ENCODE peak calls at places on chromosomes 1 and 21, in eight cellular contexts. One of them, this sample, is unnamed.

GRCh38 chr1:185373813-185374524 is 56.9 kb upstream of the IVNS1ABP start:
- DNase-seq in heart left ventricle: no peak
- DNase-seq in HL-60: peak
- DNase-seq in pancreas: no peak
- DNase-seq in epithelial cell of esophagus: peak
- DNase-seq in CD4-positive, alpha-beta T cell: no peak
- DNase-seq in cardiac fibroblast: peak
- DNase-seq in colonic mucosa: no peak
- DNase-seq in this sample: peak

GRCh38 chr1:156963621-156964020 is 43.2 kb downstream of the LRRC71 start:
- DNase-seq in heart left ventricle: no peak
- DNase-seq in HL-60: peak
- DNase-seq in pancreas: no peak
- DNase-seq in epithelial cell of esophagus: no peak
- DNase-seq in CD4-positive, alpha-beta T cell: peak
- DNase-seq in cardiac fibroblast: peak
- DNase-seq in colonic mucosa: peak
- DNase-seq in this sample: peak

GRCh38 chr1:230254265-230254664 is 171.9 kb downstream of the PGBD5 start:
- DNase-seq in heart left ventricle: no peak
- DNase-seq in HL-60: no peak
- DNase-seq in pancreas: no peak
- DNase-seq in epithelial cell of esophagus: no peak
- DNase-seq in CD4-positive, alpha-beta T cell: no peak
- DNase-seq in cardiac fibroblast: no peak
- DNase-seq in colonic mucosa: no peak
- DNase-seq in this sample: no peak

GRCh38 chr1:40265919-40266318 is 7.9 kb downstream of the ZMPSTE24 start:
- DNase-seq in heart left ventricle: no peak
- DNase-seq in HL-60: no peak
- DNase-seq in pancreas: no peak
- DNase-seq in epithelial cell of esophagus: no peak
- DNase-seq in CD4-positive, alpha-beta T cell: no peak
- DNase-seq in cardiac fibroblast: no peak
- DNase-seq in colonic mucosa: no peak
- DNase-seq in this sample: no peak

GRCh38 chr1:65527211-65527610 is 106.7 kb downstream of the LEPR start:
- DNase-seq in heart left ventricle: no peak
- DNase-seq in HL-60: no peak
- DNase-seq in pancreas: no peak
- DNase-seq in epithelial cell of esophagus: no peak
- DNase-seq in CD4-positive, alpha-beta T cell: no peak
- DNase-seq in cardiac fibroblast: peak
- DNase-seq in colonic mucosa: no peak
- DNase-seq in this sample: peak

GRCh38 chr1:179178965-179179364 is 50.5 kb downstream of the ABL2 start:
- DNase-seq in heart left ventricle: no peak
- DNase-seq in HL-60: no peak
- DNase-seq in pancreas: no peak
- DNase-seq in epithelial cell of esophagus: peak
- DNase-seq in CD4-positive, alpha-beta T cell: no peak
- DNase-seq in cardiac fibroblast: peak
- DNase-seq in colonic mucosa: no peak
- DNase-seq in this sample: peak

GRCh38 chr1:178501705-178502329 is 5.1 kb upstream of the CLEC20A start:
- DNase-seq in heart left ventricle: peak
- DNase-seq in HL-60: peak
- DNase-seq in pancreas: peak
- DNase-seq in epithelial cell of esophagus: peak
- DNase-seq in CD4-positive, alpha-beta T cell: peak
- DNase-seq in cardiac fibroblast: peak
- DNase-seq in colonic mucosa: peak
- DNase-seq in this sample: peak

GRCh38 chr1:240055978-240056772 is 35.5 kb upstream of the FMN2 start:
- DNase-seq in heart left ventricle: no peak
- DNase-seq in HL-60: no peak
- DNase-seq in pancreas: no peak
- DNase-seq in epithelial cell of esophagus: no peak
- DNase-seq in CD4-positive, alpha-beta T cell: no peak
- DNase-seq in cardiac fibroblast: no peak
- DNase-seq in colonic mucosa: no peak
- DNase-seq in this sample: no peak

GRCh38 chr1:61441723-61442262 is 283.1 kb downstream of the TM2D1 start:
- DNase-seq in heart left ventricle: peak
- DNase-seq in HL-60: no peak
- DNase-seq in pancreas: no peak
- DNase-seq in epithelial cell of esophagus: no peak
- DNase-seq in CD4-positive, alpha-beta T cell: no peak
- DNase-seq in cardiac fibroblast: peak
- DNase-seq in colonic mucosa: no peak
- DNase-seq in this sample: peak

GRCh38 chr1:35449334-35450008 is 107.7 kb downstream of the KIAA0319L start:
- DNase-seq in heart left ventricle: no peak
- DNase-seq in HL-60: no peak
- DNase-seq in pancreas: no peak
- DNase-seq in epithelial cell of esophagus: peak
- DNase-seq in CD4-positive, alpha-beta T cell: no peak
- DNase-seq in cardiac fibroblast: peak
- DNase-seq in colonic mucosa: no peak
- DNase-seq in this sample: peak

GRCh38 chr1:53341961-53342707 is 14.3 kb upstream of the LRP8 start:
- DNase-seq in heart left ventricle: no peak
- DNase-seq in HL-60: no peak
- DNase-seq in pancreas: peak
- DNase-seq in epithelial cell of esophagus: no peak
- DNase-seq in CD4-positive, alpha-beta T cell: no peak
- DNase-seq in cardiac fibroblast: no peak
- DNase-seq in colonic mucosa: peak
- DNase-seq in this sample: no peak

GRCh38 chr1:55912438-55912837 is 666.9 kb downstream of the PLPP3 start:
- DNase-seq in heart left ventricle: no peak
- DNase-seq in HL-60: no peak
- DNase-seq in pancreas: no peak
- DNase-seq in epithelial cell of esophagus: no peak
- DNase-seq in CD4-positive, alpha-beta T cell: no peak
- DNase-seq in cardiac fibroblast: no peak
- DNase-seq in colonic mucosa: no peak
- DNase-seq in this sample: no peak

GRCh38 chr1:242828199-242828598 is 303.7 kb upstream of the PLD5 start:
- DNase-seq in heart left ventricle: no peak
- DNase-seq in HL-60: no peak
- DNase-seq in pancreas: no peak
- DNase-seq in epithelial cell of esophagus: no peak
- DNase-seq in CD4-positive, alpha-beta T cell: no peak
- DNase-seq in cardiac fibroblast: no peak
- DNase-seq in colonic mucosa: no peak
- DNase-seq in this sample: no peak

GRCh38 chr1:211631168-211631567 is 44.3 kb downstream of the NEK2 start:
- DNase-seq in heart left ventricle: no peak
- DNase-seq in HL-60: no peak
- DNase-seq in pancreas: no peak
- DNase-seq in epithelial cell of esophagus: no peak
- DNase-seq in CD4-positive, alpha-beta T cell: no peak
- DNase-seq in cardiac fibroblast: no peak
- DNase-seq in colonic mucosa: no peak
- DNase-seq in this sample: no peak

GRCh38 chr21:43903451-43904091 is 38.5 kb downstream of the AGPAT3 start:
- DNase-seq in heart left ventricle: no peak
- DNase-seq in HL-60: no peak
- DNase-seq in pancreas: peak
- DNase-seq in epithelial cell of esophagus: no peak
- DNase-seq in CD4-positive, alpha-beta T cell: no peak
- DNase-seq in cardiac fibroblast: no peak
- DNase-seq in colonic mucosa: peak
- DNase-seq in this sample: peak

GRCh38 chr1:112862753-112863426 is 93.1 kb downstream of the SLC16A1 start:
- DNase-seq in heart left ventricle: no peak
- DNase-seq in HL-60: no peak
- DNase-seq in pancreas: no peak
- DNase-seq in epithelial cell of esophagus: no peak
- DNase-seq in CD4-positive, alpha-beta T cell: no peak
- DNase-seq in cardiac fibroblast: no peak
- DNase-seq in colonic mucosa: no peak
- DNase-seq in this sample: no peak

GRCh38 chr21:17527711-17528110 is 14.9 kb downstream of the CXADR start:
- DNase-seq in heart left ventricle: no peak
- DNase-seq in HL-60: no peak
- DNase-seq in pancreas: no peak
- DNase-seq in epithelial cell of esophagus: no peak
- DNase-seq in CD4-positive, alpha-beta T cell: no peak
- DNase-seq in cardiac fibroblast: peak
- DNase-seq in colonic mucosa: no peak
- DNase-seq in this sample: no peak

GRCh38 chr21:27802816-27803475 is 836.1 kb upstream of the ADAMTS5 start:
- DNase-seq in heart left ventricle: peak
- DNase-seq in HL-60: peak
- DNase-seq in pancreas: no peak
- DNase-seq in epithelial cell of esophagus: peak
- DNase-seq in CD4-positive, alpha-beta T cell: no peak
- DNase-seq in cardiac fibroblast: peak
- DNase-seq in colonic mucosa: peak
- DNase-seq in this sample: peak

GRCh38 chr1:207890136-207890738 is 20.7 kb downstream of the CD34 start:
- DNase-seq in heart left ventricle: peak
- DNase-seq in HL-60: peak
- DNase-seq in pancreas: no peak
- DNase-seq in epithelial cell of esophagus: peak
- DNase-seq in CD4-positive, alpha-beta T cell: no peak
- DNase-seq in cardiac fibroblast: peak
- DNase-seq in colonic mucosa: no peak
- DNase-seq in this sample: peak

GRCh38 chr21:16002872-16003466 is 273.2 kb downstream of the USP25 start:
- DNase-seq in heart left ventricle: no peak
- DNase-seq in HL-60: no peak
- DNase-seq in pancreas: no peak
- DNase-seq in epithelial cell of esophagus: peak
- DNase-seq in CD4-positive, alpha-beta T cell: no peak
- DNase-seq in cardiac fibroblast: peak
- DNase-seq in colonic mucosa: no peak
- DNase-seq in this sample: peak
- TF ChIP-seq CTCF in heart left ventricle: peak
- TF ChIP-seq CTCF in HL-60: no peak
- TF ChIP-seq CTCF in pancreas: no peak
- TF ChIP-seq CTCF in epithelial cell of esophagus: peak
- TF ChIP-seq CTCF in CD4-positive, alpha-beta T cell: no peak
- TF ChIP-seq CTCF in cardiac fibroblast: peak
- TF ChIP-seq CTCF in colonic mucosa: no peak
- TF ChIP-seq CTCF in this sample: peak

GRCh38 chr1:115761601-115762302 is 6.8 kb downstream of the CASQ2 start:
- DNase-seq in heart left ventricle: no peak
- DNase-seq in HL-60: no peak
- DNase-seq in pancreas: no peak
- DNase-seq in epithelial cell of esophagus: peak
- DNase-seq in CD4-positive, alpha-beta T cell: no peak
- DNase-seq in cardiac fibroblast: no peak
- DNase-seq in colonic mucosa: no peak
- DNase-seq in this sample: peak

GRCh38 chr1:115762792-115763191 is 5.7 kb downstream of the CASQ2 start:
- DNase-seq in heart left ventricle: no peak
- DNase-seq in HL-60: no peak
- DNase-seq in pancreas: no peak
- DNase-seq in epithelial cell of esophagus: no peak
- DNase-seq in CD4-positive, alpha-beta T cell: no peak
- DNase-seq in cardiac fibroblast: no peak
- DNase-seq in colonic mucosa: no peak
- DNase-seq in this sample: no peak

GRCh38 chr1:115767403-115767802 is 1.1 kb downstream of the CASQ2 start:
- DNase-seq in heart left ventricle: peak
- DNase-seq in HL-60: no peak
- DNase-seq in pancreas: no peak
- DNase-seq in epithelial cell of esophagus: no peak
- DNase-seq in CD4-positive, alpha-beta T cell: no peak
- DNase-seq in cardiac fibroblast: no peak
- DNase-seq in colonic mucosa: no peak
- DNase-seq in this sample: no peak

GRCh38 chr1:115765091-115765490 is 3.4 kb downstream of the CASQ2 start:
- DNase-seq in heart left ventricle: no peak
- DNase-seq in HL-60: no peak
- DNase-seq in pancreas: no peak
- DNase-seq in epithelial cell of esophagus: no peak
- DNase-seq in CD4-positive, alpha-beta T cell: no peak
- DNase-seq in cardiac fibroblast: no peak
- DNase-seq in colonic mucosa: no peak
- DNase-seq in this sample: no peak

DNA sequence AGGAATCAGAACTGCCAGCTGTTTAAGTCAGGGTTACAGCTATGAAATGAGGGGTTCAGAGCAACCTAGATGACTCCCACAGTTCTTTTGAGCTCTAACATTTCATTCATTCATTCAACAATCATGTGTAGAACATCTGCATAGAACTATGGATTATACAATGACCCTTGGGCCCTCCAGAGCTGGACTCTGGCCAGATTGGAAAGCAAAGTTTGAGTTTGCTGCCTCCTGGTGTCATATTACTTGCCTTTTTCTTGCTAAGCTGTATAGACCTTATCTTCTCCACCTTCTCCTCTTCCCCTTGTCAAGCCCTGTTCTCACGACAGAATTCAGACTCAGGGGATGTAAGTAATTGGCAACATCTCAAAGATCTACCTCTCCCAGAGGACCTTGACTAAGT is 4.0 kb downstream of the CASQ2 start:
- DNase-seq in heart left ventricle: no peak
- DNase-seq in HL-60: no peak
- DNase-seq in pancreas: no peak
- DNase-seq in epithelial cell of esophagus: peak
- DNase-seq in CD4-positive, alpha-beta T cell: no peak
- DNase-seq in cardiac fibroblast: peak
- DNase-seq in colonic mucosa: peak
- DNase-seq in this sample: peak
- TF ChIP-seq CTCF in heart left ventricle: peak
- TF ChIP-seq CTCF in HL-60: no peak
- TF ChIP-seq CTCF in pancreas: no peak
- TF ChIP-seq CTCF in epithelial cell of esophagus: peak
- TF ChIP-seq CTCF in CD4-positive, alpha-beta T cell: no peak
- TF ChIP-seq CTCF in cardiac fibroblast: peak
- TF ChIP-seq CTCF in colonic mucosa: no peak
- TF ChIP-seq CTCF in this sample: peak

DNA sequence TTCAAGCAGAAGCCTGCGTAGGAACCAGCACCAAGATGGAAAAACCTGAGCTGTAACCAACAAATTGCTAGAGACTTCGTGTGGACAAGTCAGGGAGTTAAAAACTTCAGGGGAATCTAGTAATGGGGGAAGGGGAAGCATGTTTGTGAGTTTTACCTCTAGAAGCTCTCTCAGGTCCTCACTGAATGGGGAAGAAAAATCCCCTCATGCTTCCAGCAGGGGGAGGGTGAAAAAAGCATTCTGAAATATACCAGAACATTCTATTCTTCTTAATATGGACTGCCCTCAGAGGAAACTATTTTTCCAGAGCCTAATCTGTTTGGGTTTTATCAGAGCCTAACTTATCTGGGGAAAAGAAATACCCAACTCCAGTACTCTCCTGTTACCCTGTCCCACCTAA is 28.6 kb downstream of the GNG12 start:
- DNase-seq in heart left ventricle: no peak
- DNase-seq in HL-60: no peak
- DNase-seq in pancreas: no peak
- DNase-seq in epithelial cell of esophagus: no peak
- DNase-seq in CD4-positive, alpha-beta T cell: no peak
- DNase-seq in cardiac fibroblast: no peak
- DNase-seq in colonic mucosa: no peak
- DNase-seq in this sample: no peak
- TF ChIP-seq CTCF in heart left ventricle: no peak
- TF ChIP-seq CTCF in HL-60: no peak
- TF ChIP-seq CTCF in pancreas: no peak
- TF ChIP-seq CTCF in epithelial cell of esophagus: no peak
- TF ChIP-seq CTCF in CD4-positive, alpha-beta T cell: no peak
- TF ChIP-seq CTCF in cardiac fibroblast: no peak
- TF ChIP-seq CTCF in colonic mucosa: no peak
- TF ChIP-seq CTCF in this sample: no peak

GRCh38 chr1:92538048-92538412 is 51.3 kb upstream of the GFI1 start:
- DNase-seq in heart left ventricle: no peak
- DNase-seq in HL-60: no peak
- DNase-seq in pancreas: no peak
- DNase-seq in epithelial cell of esophagus: no peak
- DNase-seq in CD4-positive, alpha-beta T cell: no peak
- DNase-seq in cardiac fibroblast: no peak
- DNase-seq in colonic mucosa: no peak
- DNase-seq in this sample: no peak
- TF ChIP-seq CTCF in heart left ventricle: no peak
- TF ChIP-seq CTCF in HL-60: no peak
- TF ChIP-seq CTCF in pancreas: no peak
- TF ChIP-seq CTCF in epithelial cell of esophagus: no peak
- TF ChIP-seq CTCF in CD4-positive, alpha-beta T cell: no peak
- TF ChIP-seq CTCF in cardiac fibroblast: no peak
- TF ChIP-seq CTCF in colonic mucosa: no peak
- TF ChIP-seq CTCF in this sample: no peak

This sample was measured in foreskin fibroblast.